ENCODE peak calls at places on chromosomes 2 and 18, in eight cellular contexts. U is RWPE1, A is H9, D is GM12865, L is fibroblast of pulmonary artery, M is GM23338, E is gastrocnemius medialis, B is glutamatergic neuron. Z is an unnamed sample.

GRCh38 chr2:196213252-196213651 is 41.9 kb upstream of the STK17B start:
- DNase-seq in U (no peak), A (no peak), D (no peak), L (no peak), M (no peak), E (no peak), B (no peak), Z (no peak)

GRCh38 chr2:30694286-30695055 is 112.8 kb downstream of the CAPN13 start:
- DNase-seq in U (no peak), A (no peak), D (no peak), L (no peak), M (no peak), E (no peak), B (no peak), Z (no peak)

GRCh38 chr2:100766806-100767205 is 53.1 kb upstream of the NPAS2 start:
- DNase-seq in U (no peak), A (no peak), D (no peak), L (no peak), M (no peak), E (no peak), B (no peak), Z (no peak)

GRCh38 chr2:218999881-219000568 is 6.8 kb upstream of the CRYBA2 start:
- DNase-seq in U (no peak), A (peak; percentile 79), D (no peak), L (no peak), M (peak; percentile 84), E (no peak), B (peak; percentile 54), Z (no peak)

GRCh38 chr2:88458633-88459032 is 6.1 kb upstream of the FOXI3 start:
- DNase-seq in U (no peak), A (no peak), D (no peak), L (no peak), M (no peak), E (no peak), B (no peak), Z (no peak)

GRCh38 chr2:144217853-144218633 is 301.9 kb downstream of the ZEB2 start:
- DNase-seq in U (no peak), A (no peak), D (no peak), L (no peak), M (no peak), E (no peak), B (no peak), Z (no peak)

GRCh38 chr18:35624140-35624539 is 42.6 kb downstream of the GALNT1 start:
- DNase-seq in U (no peak), A (no peak), D (peak; percentile 60), L (no peak), M (no peak), E (no peak), B (no peak), Z (no peak)

GRCh38 chr2:197183355-197183754 is 127.2 kb downstream of the ANKRD44 start:
- DNase-seq in U (no peak), A (no peak), D (no peak), L (no peak), M (no peak), E (peak; percentile 33), B (no peak), Z (no peak)

GRCh38 chr2:137950238-137950637 is 14.0 kb upstream of the HNMT start:
- DNase-seq in U (no peak), A (no peak), D (no peak), L (no peak), M (no peak), E (no peak), B (no peak), Z (no peak)

GRCh38 chr2:223613017-223613950 is 11.1 kb upstream of the SCG2 start:
- DNase-seq in U (peak; percentile 95), A (peak; percentile 82), D (no peak), L (peak; percentile 99), M (peak; percentile 82), E (peak; percentile 55), B (peak; percentile 77), Z (peak; percentile 41)

GRCh38 chr18:50902797-50903196 is 23.9 kb downstream of the ME2 start:
- DNase-seq in U (no peak), A (no peak), D (no peak), L (no peak), M (no peak), E (no peak), B (no peak), Z (no peak)

GRCh38 chr2:182980115-182980514 is 58.1 kb downstream of the NCKAP1 start:
- DNase-seq in U (peak; percentile 30), A (no peak), D (peak; percentile 41), L (peak; percentile 64), M (peak; percentile 69), E (no peak), B (no peak), Z (no peak)

GRCh38 chr2:71602115-71602495 is 148.7 kb downstream of the DYSF start:
- DNase-seq in U (no peak), A (no peak), D (no peak), L (no peak), M (no peak), E (peak; percentile 6), B (no peak), Z (no peak)

GRCh38 chr18:42929857-42930256 is 185.6 kb downstream of the RIT2 start:
- DNase-seq in U (no peak), A (no peak), D (no peak), L (peak; percentile 81), M (no peak), E (no peak), B (no peak), Z (no peak)

GRCh38 chr2:119142822-119143221 is 15.7 kb downstream of the C1QL2 start:
- DNase-seq in U (no peak), A (no peak), D (no peak), L (no peak), M (no peak), E (no peak), B (no peak), Z (no peak)

GRCh38 chr2:101814752-101815151 is 117.2 kb downstream of the MAP4K4 start:
- DNase-seq in U (no peak), A (no peak), D (no peak), L (no peak), M (no peak), E (no peak), B (no peak), Z (no peak)

GRCh38 chr2:174802459-174802858 is 38.2 kb upstream of the CHRNA1 start:
- DNase-seq in U (no peak), A (no peak), D (no peak), L (no peak), M (no peak), E (no peak), B (no peak), Z (no peak)

GRCh38 chr2:20430461-20431302 is 16.2 kb upstream of the RHOB start:
- DNase-seq in U (peak; percentile 49), A (no peak), D (peak; percentile 35), L (no peak), M (no peak), E (no peak), B (no peak), Z (no peak)

GRCh38 chr2:28658369-28658768 is 93.3 kb upstream of the PPP1CB start:
- DNase-seq in U (no peak), A (no peak), D (no peak), L (peak; percentile 64), M (no peak), E (no peak), B (no peak), Z (no peak)

GRCh38 chr2:40097691-40098376 is 318.8 kb upstream of the THUMPD2 start:
- DNase-seq in U (no peak), A (no peak), D (no peak), L (peak; percentile 81), M (no peak), E (no peak), B (no peak), Z (no peak)

GRCh38 chr2:157475722-157476390 is 32.0 kb upstream of the CYTIP start:
- DNase-seq in U (no peak), A (no peak), D (no peak), L (no peak), M (no peak), E (no peak), B (no peak), Z (no peak)
- TF ChIP-seq CTCF in U (no peak), A (no peak), D (no peak), L (no peak), M (no peak), E (no peak), B (no peak), Z (no peak)

DNA sequence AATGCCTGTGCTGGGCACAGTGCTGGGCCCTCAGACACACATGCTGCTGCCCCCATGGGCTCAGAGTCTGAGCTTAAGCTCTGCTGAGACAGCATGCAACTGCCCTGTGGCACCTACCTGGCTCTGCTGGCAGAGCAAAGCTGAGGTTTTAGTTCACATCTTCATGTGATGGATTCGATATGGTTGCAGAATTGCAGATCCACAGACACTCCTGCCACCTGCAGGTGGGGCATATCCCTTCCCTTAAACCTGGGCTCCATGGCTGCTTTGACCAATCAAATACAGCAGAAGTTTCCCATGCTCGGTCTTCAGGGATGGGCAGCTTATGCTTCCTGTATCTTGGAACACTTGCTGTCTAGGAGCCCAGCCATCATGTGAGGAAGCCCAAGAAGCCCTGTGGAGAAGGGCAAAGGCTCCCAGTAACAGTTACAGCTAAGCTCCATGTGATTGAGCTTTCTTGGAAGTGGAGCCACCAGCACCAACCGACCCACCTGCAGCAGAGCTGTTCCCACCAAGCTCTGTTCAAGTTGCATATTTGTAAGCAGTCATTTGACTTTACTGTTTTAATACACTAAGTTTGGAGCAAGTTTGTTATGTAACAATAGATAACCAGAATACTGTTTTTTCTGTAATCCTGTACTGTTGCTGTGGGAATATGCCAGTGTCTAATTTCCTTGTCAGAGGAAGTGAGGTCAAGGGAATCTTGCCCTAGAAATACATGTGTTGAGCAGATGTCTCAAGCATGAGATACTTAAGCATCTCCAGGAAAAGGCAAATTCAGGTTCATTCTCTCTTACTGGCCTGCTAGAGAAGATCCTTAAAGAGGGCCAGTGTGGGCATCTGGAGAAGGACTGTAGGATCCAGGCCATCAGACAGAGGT is 79.3 kb downstream of the SH3RF3 start:
- DNase-seq in U (no peak), A (no peak), D (peak; percentile 28), L (no peak), M (peak; percentile 50), E (no peak), B (no peak), Z (no peak)
- TF ChIP-seq CTCF in U (no peak), A (peak; percentile 60), D (peak; percentile 28), L (no peak), M (peak; percentile 58), E (no peak), B (no peak), Z (no peak)

DNA sequence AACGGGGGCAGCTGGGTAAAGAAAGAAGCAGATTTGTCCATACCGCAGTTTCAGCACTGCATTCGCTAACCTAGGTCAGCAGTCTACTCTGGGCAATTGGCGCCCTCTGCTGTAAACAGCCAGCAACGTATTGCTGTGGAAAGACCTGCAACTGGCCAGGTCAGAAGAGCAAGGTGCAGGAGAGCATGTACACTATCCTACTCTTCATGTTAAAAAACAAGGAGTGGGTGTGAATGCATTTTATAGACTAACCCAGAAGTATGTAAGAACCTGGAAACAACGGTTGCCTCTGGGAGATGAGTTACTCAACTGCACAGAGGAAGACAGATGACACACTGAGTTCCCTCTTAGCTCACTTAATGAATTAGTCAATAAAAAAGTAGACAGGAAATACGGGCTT is 6.2 kb downstream of the MRPS5 start:
- DNase-seq in U (peak; percentile 63), A (peak; percentile 75), D (peak; percentile 77), L (peak; percentile 78), M (peak; percentile 83), E (peak; percentile 45), B (peak; percentile 86), Z (peak; percentile 71)
- TF ChIP-seq CTCF in U (peak; percentile 87), A (peak; percentile 88), D (peak; percentile 83), L (peak; percentile 96), M (peak; percentile 91), E (peak; percentile 31), B (peak; percentile 70), Z (peak; percentile 26)

GRCh38 chr18:49166327-49166726 is 215.6 kb upstream of the SMAD7 start:
- DNase-seq in U (no peak), A (no peak), D (no peak), L (no peak), M (no peak), E (no peak), B (no peak), Z (no peak)
- TF ChIP-seq CTCF in U (no peak), A (no peak), D (no peak), L (no peak), M (no peak), E (no peak), B (no peak), Z (no peak)